ENCODE peak calls at places on chromosome 5, in nine cellular contexts. Q, K, O, B, G, W, L, E and J are unnamed samples.

GRCh38 chr5:68631884-68632283 is 416.3 kb downstream of the PIK3R1 start:
- DNase-seq in W (no peak), Q (no peak), B (no peak), O (no peak), K (no peak), G (no peak), L (no peak), E (no peak), J (no peak)

GRCh38 chr5:94992325-94992724 is 292.6 kb downstream of the MCTP1 start:
- DNase-seq in Q (no peak), E (no peak), K (no peak), G (no peak), B (no peak), O (no peak), L (no peak), W (no peak), J (no peak)

GRCh38 chr5:177366528-177367322 is 9.0 kb downstream of the RGS14 start:
- DNase-seq in E (no peak), K (no peak), Q (no peak), G (peak), L (no peak), O (no peak), B (no peak), W (no peak), J (no peak)

GRCh38 chr5:86909896-86910295 is 292.2 kb downstream of the COX7C start:
- DNase-seq in G (no peak), O (no peak), E (no peak), W (no peak), Q (no peak), B (no peak), L (no peak), K (no peak), J (no peak)

GRCh38 chr5:83146441-83146840 is 69.1 kb downstream of the XRCC4 start:
- DNase-seq in W (no peak), L (no peak), K (no peak), G (no peak), O (no peak), Q (no peak), B (no peak), E (no peak), J (no peak)

GRCh38 chr5:104513194-104513602 is 950.6 kb upstream of the NUDT12 start:
- DNase-seq in G (no peak), E (no peak), Q (no peak), B (no peak), K (no peak), L (no peak), O (no peak), W (no peak), J (no peak)

GRCh38 chr5:67530609-67531255 is 334.1 kb upstream of the CD180 start:
- DNase-seq in L (no peak), G (no peak), K (no peak), E (no peak), O (no peak), Q (no peak), B (no peak), W (no peak), J (no peak)

GRCh38 chr5:116669261-116670049 is 94.8 kb upstream of the SEMA6A start:
- DNase-seq in W (no peak), L (no peak), Q (no peak), O (no peak), B (peak), K (no peak), G (no peak), E (no peak), J (no peak)

GRCh38 chr5:177311361-177311722 is 356 bp downstream of the MXD3 start:
- DNase-seq in O (no peak), G (no peak), W (no peak), L (no peak), Q (no peak), E (no peak), B (no peak), K (no peak), J (no peak)

GRCh38 chr5:147286296-147286695 is 51.5 kb downstream of the STK32A start:
- DNase-seq in K (no peak), L (no peak), B (no peak), E (no peak), Q (no peak), W (no peak), O (no peak), G (no peak), J (no peak)

GRCh38 chr5:8491254-8491653 is 622.3 kb downstream of the MTRR start:
- DNase-seq in K (no peak), W (no peak), E (no peak), L (no peak), Q (no peak), O (no peak), B (no peak), G (no peak), J (no peak)